ENCODE peak calls at places on chromosomes 6 and 20, in five cellular contexts. X is DND-41, B is NB4, L is AG04449, W is A549. H is an unnamed sample.

GRCh38 chr6:34276881-34277762 is 28.3 kb upstream of the SMIM29 start:
- DNase-seq in W (no peak), L (no peak), B (no peak), X (no peak), H (no peak)

GRCh38 chr20:48309293-48309692 is 518.5 kb downstream of the PREX1 start:
- DNase-seq in W (no peak), L (no peak), X (no peak), B (no peak), H (no peak)

GRCh38 chr20:47319517-47320252 is 36.8 kb downstream of the ZMYND8 start:
- DNase-seq in B (peak; percentile 44), L (no peak), W (no peak), X (no peak), H (no peak)

GRCh38 chr6:150395388-150396009 is 26.7 kb downstream of the IYD start:
- DNase-seq in B (peak; percentile 59), W (peak; percentile 47), L (no peak), X (peak; percentile 42), H (peak; percentile 61)

GRCh38 chr20:19699132-19699971 is 58.7 kb upstream of the RIN2 start:
- DNase-seq in B (no peak), X (no peak), L (peak; percentile 53), W (no peak), H (no peak)

GRCh38 chr6:160082627-160083026 is 39.0 kb upstream of the SLC22A1 start:
- DNase-seq in X (no peak), W (no peak), B (no peak), L (no peak), H (no peak)

GRCh38 chr6:138371720-138372119 is 6.0 kb upstream of the SMIM28 start:
- DNase-seq in W (peak; percentile 7), L (no peak), X (no peak), B (no peak), H (no peak)

GRCh38 chr6:41733707-41734665 is 1.4 kb downstream of the TFEB start:
- DNase-seq in W (peak; percentile 85), B (peak; percentile 78), X (peak; percentile 71), L (no peak), H (peak; percentile 70)

GRCh38 chr6:157323924-157324276 is 581 bp upstream of the TMEM242 start:
- DNase-seq in L (no peak), X (no peak), B (peak; percentile 88), W (peak; percentile 32), H (peak; percentile 38)

DNA sequence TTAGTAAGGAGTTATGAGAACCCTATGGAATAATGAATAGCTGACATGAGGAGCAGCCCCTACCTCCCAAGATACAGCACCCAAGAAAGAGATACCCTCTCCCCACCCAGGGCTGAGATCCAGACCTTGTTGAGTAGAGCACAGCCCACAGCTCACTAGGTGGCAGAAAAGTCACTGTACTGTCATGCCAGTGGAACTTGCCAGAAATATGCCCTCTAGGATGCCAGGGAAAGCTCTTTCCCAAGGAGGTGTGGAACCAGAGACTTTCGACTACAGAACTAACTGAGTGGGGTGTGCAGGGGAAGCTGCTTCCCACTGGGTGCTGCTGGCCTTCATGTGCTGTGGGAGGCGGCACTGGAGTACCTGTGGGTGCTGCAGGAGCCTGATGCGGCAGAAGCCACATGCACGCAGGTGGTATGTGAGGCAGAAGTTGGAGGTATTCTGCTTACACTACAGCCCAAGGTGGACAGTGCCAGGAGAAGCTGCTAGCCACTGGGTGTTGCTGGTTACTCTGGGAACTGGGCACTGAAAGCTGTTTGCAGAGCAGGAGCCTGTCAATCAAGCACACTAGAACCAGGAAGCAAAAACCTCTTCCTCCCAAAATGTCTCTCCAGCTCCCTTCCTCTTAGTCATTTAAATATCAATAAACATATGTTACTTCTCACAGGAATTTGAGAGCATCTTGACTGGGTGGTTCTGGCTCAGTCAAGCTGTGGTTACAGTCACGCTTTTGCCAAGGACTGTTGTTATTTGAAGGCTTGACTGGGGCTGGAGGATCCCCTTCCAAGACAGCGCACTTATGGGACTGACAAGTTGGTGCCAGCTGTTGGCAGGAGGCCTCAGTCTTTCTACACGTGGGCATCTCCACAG is 17.9 kb downstream of the ARMC12 start:
- DNase-seq in X (no peak), W (no peak), L (no peak), B (peak; percentile 42), H (no peak)
- TF ChIP-seq CTCF in X (no peak), W (no peak), L (no peak), B (no peak), H (no peak)

DNA sequence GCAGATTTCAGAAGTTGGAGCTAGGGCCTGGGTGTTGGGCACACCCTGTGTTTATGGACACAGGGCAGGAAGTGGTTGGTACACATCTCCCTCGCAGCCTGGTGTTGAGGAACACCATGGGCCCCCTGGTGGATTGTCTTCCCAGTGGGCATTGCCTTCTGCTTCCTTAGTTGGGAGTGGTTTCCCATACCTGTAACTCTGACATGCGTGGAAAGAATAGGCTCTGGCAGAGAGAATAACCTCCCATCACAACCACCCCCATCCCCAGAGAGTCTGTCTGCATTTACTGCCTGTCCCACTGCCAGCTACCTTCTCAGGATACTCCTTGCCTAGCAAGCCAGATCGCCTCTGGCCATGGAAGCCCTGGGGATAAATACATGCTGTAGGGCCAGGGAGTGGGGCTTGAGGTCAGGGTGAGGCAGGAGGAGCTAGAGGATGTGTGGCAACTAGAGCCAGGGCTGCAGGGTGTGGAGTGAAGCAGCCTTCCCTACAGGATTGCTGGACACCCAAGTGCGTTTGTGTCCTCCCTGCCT is 14.7 kb downstream of the LRRC73 start:
- DNase-seq in L (no peak), W (no peak), B (peak; percentile 38), X (peak; percentile 33), H (no peak)
- TF ChIP-seq CTCF in L (peak; percentile 11), W (no peak), B (no peak), X (peak; percentile 53), H (no peak)

DNA sequence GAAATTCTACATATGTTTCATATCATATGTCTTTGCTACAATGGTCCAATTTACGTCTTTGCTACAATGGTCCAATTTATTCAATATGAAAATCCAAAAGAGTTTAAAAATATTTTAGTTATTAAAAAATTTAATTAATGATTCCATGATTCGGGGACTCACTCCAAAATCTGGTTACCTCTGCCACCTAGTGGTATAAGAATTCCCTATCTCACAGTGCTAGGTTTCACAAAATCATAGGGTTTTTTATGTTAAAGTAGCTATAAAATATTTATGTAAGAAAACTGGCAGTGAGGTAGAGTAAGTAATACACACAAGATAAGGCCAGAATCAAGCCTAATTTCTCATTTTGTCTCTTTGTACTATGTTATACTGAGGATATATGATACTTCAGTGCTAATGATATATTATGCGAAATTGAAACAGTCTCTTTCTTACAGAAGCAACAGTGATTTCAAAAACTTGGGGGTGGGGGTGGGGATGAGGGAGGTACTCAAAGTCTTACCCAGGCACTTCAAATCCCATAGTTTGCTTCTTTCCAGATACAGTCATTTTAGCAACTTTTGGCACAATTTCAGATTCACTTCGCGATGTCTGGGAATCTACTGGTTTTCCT is 52.3 kb downstream of the HBS1L start:
- DNase-seq in B (peak; percentile 26), X (no peak), W (peak; percentile 5), L (no peak), H (no peak)
- TF ChIP-seq CTCF in B (peak; percentile 57), X (peak; percentile 65), W (peak; percentile 56), L (peak; percentile 38), H (peak; percentile 73)

DNA sequence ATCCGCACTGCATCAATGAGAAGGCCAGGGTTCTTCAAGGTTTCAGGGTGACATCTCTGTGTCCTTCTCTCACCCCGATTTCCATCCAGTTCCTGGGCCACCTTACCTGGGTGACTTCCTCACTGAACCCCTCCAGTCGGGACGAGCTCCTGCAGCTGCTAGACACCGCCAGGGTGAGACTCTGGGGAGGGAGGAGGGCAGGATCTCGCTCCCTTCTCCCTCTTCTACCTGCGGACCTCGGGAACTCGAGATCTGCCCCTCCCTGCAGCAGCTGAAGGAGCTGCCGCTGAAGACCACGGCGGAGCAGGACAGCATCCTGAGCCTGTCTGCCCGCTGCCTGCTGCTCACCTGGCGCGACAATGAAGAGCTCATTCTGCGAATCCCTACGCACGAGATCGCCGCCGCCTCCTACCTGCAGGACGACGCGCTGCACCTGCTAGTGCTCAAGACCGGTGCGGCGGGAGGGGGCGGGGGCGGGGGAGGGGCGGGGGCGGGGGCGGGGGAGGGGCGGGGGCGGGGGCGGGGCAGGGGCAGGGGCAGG is 7.5 kb downstream of the CCM2L start:
- DNase-seq in B (peak; percentile 39), L (no peak), W (peak; percentile 46), X (no peak), H (peak; percentile 57)
- TF ChIP-seq CTCF in B (peak; percentile 27), L (no peak), W (no peak), X (no peak), H (no peak)

DNA sequence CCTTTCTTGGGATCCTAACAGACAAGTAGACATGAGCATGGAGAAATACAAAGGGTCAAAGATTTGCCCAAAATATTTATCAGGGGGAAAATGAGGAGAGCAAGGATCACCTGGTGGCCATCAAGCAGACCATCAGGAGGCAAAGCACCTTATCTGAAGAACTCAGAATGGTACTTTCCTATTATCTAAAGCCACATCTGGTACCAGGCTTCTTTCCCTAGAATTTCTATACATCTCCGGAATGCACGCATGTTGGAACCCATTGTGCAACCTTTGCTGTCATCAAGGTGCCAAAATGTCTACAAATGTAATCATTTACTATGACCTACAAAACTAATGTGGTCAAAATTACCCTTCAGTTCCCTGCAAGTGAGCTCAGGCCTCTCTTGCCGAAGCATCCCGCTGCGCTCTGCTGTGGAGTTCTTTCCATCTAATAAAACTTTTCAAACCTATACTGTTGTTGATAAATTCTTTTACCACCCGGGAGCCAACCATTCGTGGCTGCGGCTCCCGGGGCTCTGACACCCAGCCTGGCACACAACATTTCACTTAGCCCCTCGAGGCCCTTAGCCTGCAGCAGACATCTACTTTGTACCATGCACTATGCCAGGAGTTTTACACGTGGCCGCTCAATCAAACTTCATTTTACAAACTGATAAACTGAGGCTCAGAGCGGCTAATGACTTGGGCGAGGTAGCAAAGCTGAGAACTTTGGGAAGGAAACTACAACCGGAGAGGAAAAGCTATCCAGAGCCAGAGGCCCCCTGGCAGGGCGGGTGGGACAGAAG is 3.8 kb upstream of the CPXM1 start:
- DNase-seq in L (no peak), X (no peak), B (no peak), W (no peak), H (no peak)
- TF ChIP-seq CTCF in L (no peak), X (no peak), B (no peak), W (no peak), H (no peak)

H was measured in activated CD8-positive, alpha-beta T cell treated with anti-CD3 and anti-CD28 coated beads for 36 hours.